ENCODE peak calls at places on chromosome 9, in four cellular contexts. One of them, this sample, is unnamed. For H3K4me1, the result is how much of the 10 kb centered on the place peaks cover.

GRCh38 chr9:110123364-110124095 is 84.4 kb downstream of the C9orf152 start:
- DNase-seq in right lobe of liver: no peak
- DNase-seq in HepG2: no peak
- DNase-seq in A549: peak
- DNase-seq in this sample: no peak

GRCh38 chr9:97773723-97774122 is 76.6 kb upstream of the XPA start:
- DNase-seq in right lobe of liver: no peak
- DNase-seq in A549: no peak
- DNase-seq in HepG2: no peak
- DNase-seq in this sample: no peak

GRCh38 chr9:85155380-85155779 is 485.9 kb downstream of the NTRK2 start:
- DNase-seq in A549: no peak
- DNase-seq in right lobe of liver: no peak
- DNase-seq in HepG2: no peak
- DNase-seq in this sample: no peak

GRCh38 chr9:110156902-110157301 is 51.1 kb downstream of the C9orf152 start:
- DNase-seq in A549: no peak
- DNase-seq in HepG2: no peak
- DNase-seq in right lobe of liver: no peak
- DNase-seq in this sample: no peak

GRCh38 chr9:109950710-109951443 is 170.9 kb downstream of the PALM2AKAP2 start:
- DNase-seq in right lobe of liver: no peak
- DNase-seq in A549: no peak
- DNase-seq in HepG2: peak
- DNase-seq in this sample: no peak

GRCh38 chr9:2159521-2160417 is 144.6 kb downstream of the SMARCA2 start:
- DNase-seq in HepG2: no peak
- DNase-seq in right lobe of liver: no peak
- DNase-seq in A549: peak
- DNase-seq in this sample: no peak

GRCh38 chr9:68472119-68472518 is 68.6 kb downstream of the TMEM252 start:
- DNase-seq in HepG2: no peak
- DNase-seq in A549: no peak
- DNase-seq in right lobe of liver: no peak
- DNase-seq in this sample: no peak

GRCh38 chr9:95447660-95448420 is 68.9 kb downstream of the PTCH1 start:
- DNase-seq in HepG2: no peak
- DNase-seq in A549: no peak
- DNase-seq in right lobe of liver: no peak
- DNase-seq in this sample: no peak

GRCh38 chr9:81113408-81114124 is 575.8 kb downstream of the TLE1 start:
- DNase-seq in HepG2: no peak
- DNase-seq in A549: no peak
- DNase-seq in right lobe of liver: no peak
- DNase-seq in this sample: no peak

GRCh38 chr9:3916984-3917383 is 382.9 kb downstream of the GLIS3 start:
- DNase-seq in right lobe of liver: no peak
- DNase-seq in HepG2: no peak
- DNase-seq in A549: peak
- DNase-seq in this sample: no peak

GRCh38 chr9:90330215-90330614 is 312.4 kb downstream of the DIRAS2 start:
- DNase-seq in right lobe of liver: no peak
- DNase-seq in A549: no peak
- DNase-seq in HepG2: no peak
- DNase-seq in this sample: no peak

GRCh38 chr9:129402341-129402739 is 218.6 kb downstream of the C9orf50 start:
- DNase-seq in HepG2: no peak
- DNase-seq in right lobe of liver: no peak
- DNase-seq in A549: no peak
- DNase-seq in this sample: no peak

GRCh38 chr9:133144142-133144886 is 19.4 kb downstream of the GBGT1 start:
- DNase-seq in right lobe of liver: peak
- DNase-seq in A549: peak
- DNase-seq in HepG2: peak
- DNase-seq in this sample: no peak

GRCh38 chr9:133141833-133142594 is 21.0 kb upstream of the RALGDS start:
- DNase-seq in A549: no peak
- DNase-seq in HepG2: no peak
- DNase-seq in right lobe of liver: peak
- DNase-seq in this sample: no peak

GRCh38 chr9:133144887-133145466 is 18.7 kb downstream of the GBGT1 start:
- DNase-seq in A549: no peak
- DNase-seq in HepG2: no peak
- DNase-seq in right lobe of liver: no peak
- DNase-seq in this sample: no peak

GRCh38 chr9:133142657-133143592 is 20.8 kb downstream of the GBGT1 start:
- DNase-seq in HepG2: no peak
- DNase-seq in A549: no peak
- DNase-seq in right lobe of liver: no peak
- DNase-seq in this sample: no peak

GRCh38 chr9:133143639-133144141 is 20.0 kb downstream of the GBGT1 start:
- DNase-seq in HepG2: no peak
- DNase-seq in A549: no peak
- DNase-seq in right lobe of liver: no peak
- DNase-seq in this sample: no peak
- H3K4me1 ChIP-seq in HepG2: half or more
- H3K4me1 ChIP-seq in A549: under half
- H3K4me1 ChIP-seq in right lobe of liver: under half
- H3K4me1 ChIP-seq in this sample: half or more

GRCh38 chr9:136484153-136485048 is 1.6 kb upstream of the SEC16A start:
- DNase-seq in A549: peak
- DNase-seq in right lobe of liver: peak
- DNase-seq in HepG2: peak
- DNase-seq in this sample: peak

GRCh38 chr9:136481558-136481957 is 1.3 kb downstream of the SEC16A start:
- DNase-seq in right lobe of liver: no peak
- DNase-seq in A549: no peak
- DNase-seq in HepG2: no peak
- DNase-seq in this sample: no peak

GRCh38 chr9:136483589-136484152 is 831 bp upstream of the SEC16A start:
- DNase-seq in HepG2: peak
- DNase-seq in right lobe of liver: peak
- DNase-seq in A549: peak
- DNase-seq in this sample: peak

GRCh38 chr9:136482046-136482792 is 621 bp downstream of the SEC16A start:
- DNase-seq in HepG2: no peak
- DNase-seq in right lobe of liver: no peak
- DNase-seq in A549: peak
- DNase-seq in this sample: no peak

DNA sequence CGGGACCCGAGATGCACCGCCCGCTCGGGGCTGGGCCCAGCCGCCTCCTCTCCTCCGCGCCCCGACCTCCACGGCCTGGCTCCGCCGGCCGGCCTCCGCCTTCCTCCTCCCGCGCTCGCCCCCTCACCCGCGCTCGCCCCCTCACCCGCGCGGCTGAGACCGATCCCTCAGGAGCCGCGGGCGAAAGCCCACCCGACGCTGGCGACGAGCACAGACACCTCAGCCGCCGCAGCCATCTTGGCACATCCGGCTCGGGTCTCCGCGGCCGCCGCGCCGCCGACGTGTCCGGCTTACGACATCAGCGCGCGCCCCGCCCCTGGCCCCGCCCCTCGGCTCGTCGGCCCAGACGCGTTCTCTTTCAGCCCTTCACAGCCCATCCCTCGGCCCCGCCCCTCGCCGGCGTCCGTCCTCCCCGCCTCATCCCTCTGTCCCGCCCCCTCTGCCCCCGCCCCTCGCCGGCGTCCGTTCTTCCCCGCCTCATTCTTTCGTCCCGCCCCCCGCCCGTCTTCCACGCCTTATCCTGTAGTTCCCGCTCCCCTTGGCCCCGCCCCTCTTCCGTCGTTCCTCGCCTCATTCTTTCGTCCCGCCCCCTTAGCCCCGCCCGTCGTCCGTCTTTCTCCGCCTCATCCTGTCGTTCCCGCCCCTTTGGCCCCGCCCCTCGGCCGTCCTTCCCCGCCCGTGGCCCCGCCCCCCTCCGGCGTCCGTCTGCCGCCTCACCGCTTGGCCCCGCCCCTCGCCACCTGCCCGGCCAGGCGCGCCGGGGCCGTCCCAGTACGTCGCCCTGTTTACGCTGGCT is at the start of gene SEC16A:
- DNase-seq in A549: peak
- DNase-seq in HepG2: peak
- DNase-seq in right lobe of liver: peak
- DNase-seq in this sample: peak
- TF ChIP-seq POLR2A in A549: peak
- TF ChIP-seq POLR2A in HepG2: no peak
- TF ChIP-seq POLR2A in right lobe of liver: peak
- TF ChIP-seq POLR2A in this sample: peak

GRCh38 chr9:125561497-125562148 is 145.4 kb downstream of the MAPKAP1 start:
- DNase-seq in right lobe of liver: no peak
- DNase-seq in HepG2: no peak
- DNase-seq in A549: no peak
- DNase-seq in this sample: no peak

GRCh38 chr9:125558453-125559084 is 148.4 kb downstream of the MAPKAP1 start:
- DNase-seq in HepG2: peak
- DNase-seq in right lobe of liver: no peak
- DNase-seq in A549: peak
- DNase-seq in this sample: no peak

GRCh38 chr9:125559894-125560293 is 147.1 kb downstream of the MAPKAP1 start:
- DNase-seq in A549: no peak
- DNase-seq in HepG2: no peak
- DNase-seq in right lobe of liver: no peak
- DNase-seq in this sample: no peak

GRCh38 chr9:125556046-125556445 is 151.0 kb downstream of the MAPKAP1 start:
- DNase-seq in right lobe of liver: peak
- DNase-seq in HepG2: no peak
- DNase-seq in A549: no peak
- DNase-seq in this sample: no peak

GRCh38 chr9:125559194-125559593 is 147.8 kb downstream of the MAPKAP1 start:
- DNase-seq in right lobe of liver: no peak
- DNase-seq in HepG2: no peak
- DNase-seq in A549: no peak
- DNase-seq in this sample: no peak
- H3K27ac ChIP-seq in right lobe of liver: no peak
- H3K27ac ChIP-seq in HepG2: no peak
- H3K27ac ChIP-seq in A549: no peak
- H3K27ac ChIP-seq in this sample: no peak

GRCh38 chr9:112035166-112035816 is 138.7 kb downstream of the UGCG start:
- DNase-seq in A549: no peak
- DNase-seq in right lobe of liver: no peak
- DNase-seq in HepG2: no peak
- DNase-seq in this sample: no peak

GRCh38 chr9:112032733-112033132 is 136.1 kb downstream of the UGCG start:
- DNase-seq in right lobe of liver: no peak
- DNase-seq in HepG2: no peak
- DNase-seq in A549: no peak
- DNase-seq in this sample: no peak

GRCh38 chr9:112032009-112032408 is 135.4 kb downstream of the UGCG start:
- DNase-seq in HepG2: no peak
- DNase-seq in A549: no peak
- DNase-seq in right lobe of liver: no peak
- DNase-seq in this sample: no peak

GRCh38 chr9:112034216-112034611 is 137.6 kb downstream of the UGCG start:
- DNase-seq in A549: no peak
- DNase-seq in HepG2: no peak
- DNase-seq in right lobe of liver: no peak
- DNase-seq in this sample: no peak

DNA sequence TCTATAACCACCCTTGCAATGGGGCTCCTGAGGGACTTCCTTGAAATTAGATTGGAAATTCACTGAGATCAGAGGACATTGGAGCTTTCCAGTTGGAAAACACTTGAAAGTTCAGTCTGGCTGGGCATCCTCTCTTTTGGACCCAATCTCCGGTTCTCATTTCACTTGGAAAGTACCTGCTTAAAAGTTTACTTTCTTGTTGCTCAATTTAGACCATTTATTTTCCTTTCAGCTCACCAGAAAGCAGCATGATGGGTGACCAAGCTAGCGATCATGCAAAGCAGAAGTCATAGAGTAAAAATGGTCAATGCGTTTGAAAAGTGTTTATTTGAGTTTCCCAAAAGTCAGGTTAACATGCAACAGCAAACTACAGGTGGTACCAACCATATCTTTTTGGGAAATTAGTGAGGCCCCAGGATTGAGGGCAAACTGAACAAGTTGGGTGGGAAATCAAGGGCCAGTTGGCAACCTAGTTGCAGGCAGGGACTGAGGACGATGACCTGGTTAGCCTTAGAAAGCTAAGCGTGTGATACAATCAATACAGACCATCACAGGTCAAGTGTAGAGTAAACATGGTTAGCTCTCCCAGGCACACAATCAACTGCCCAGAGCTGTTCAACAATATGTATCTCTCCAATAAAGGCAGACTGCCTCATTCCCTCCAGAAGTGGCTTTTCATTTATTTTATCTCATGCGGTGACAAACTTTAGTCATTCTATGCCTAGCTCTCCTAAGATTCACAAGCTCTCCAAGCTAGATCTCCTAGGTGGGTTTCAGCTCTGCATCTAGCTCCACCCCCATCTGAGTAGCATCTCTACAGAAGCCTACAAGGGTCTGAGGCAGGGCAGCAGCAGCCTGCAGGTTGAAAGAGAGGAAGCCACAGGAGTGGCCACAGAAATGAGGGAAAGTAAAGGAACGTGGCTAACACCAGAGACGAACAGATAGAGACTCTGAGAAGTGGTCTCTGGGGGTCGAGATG is 136.9 kb downstream of the UGCG start:
- DNase-seq in A549: no peak
- DNase-seq in HepG2: peak
- DNase-seq in right lobe of liver: no peak
- DNase-seq in this sample: no peak
- H3K4me1 ChIP-seq in A549: under half
- H3K4me1 ChIP-seq in HepG2: under half
- H3K4me1 ChIP-seq in right lobe of liver: under half
- H3K4me1 ChIP-seq in this sample: under half

GRCh38 chr9:120714088-120714845 is at the start of gene MEGF9:
- DNase-seq in right lobe of liver: peak
- DNase-seq in HepG2: peak
- DNase-seq in A549: peak
- DNase-seq in this sample: peak
- TF ChIP-seq POLR2A in right lobe of liver: peak
- TF ChIP-seq POLR2A in HepG2: peak
- TF ChIP-seq POLR2A in A549: peak
- TF ChIP-seq POLR2A in this sample: peak

GRCh38 chr9:33158555-33159057 is 8.5 kb downstream of the B4GALT1 start:
- DNase-seq in HepG2: no peak
- DNase-seq in right lobe of liver: no peak
- DNase-seq in A549: no peak
- DNase-seq in this sample: no peak
- H3K27ac ChIP-seq in HepG2: peak
- H3K27ac ChIP-seq in right lobe of liver: peak
- H3K27ac ChIP-seq in A549: peak
- H3K27ac ChIP-seq in this sample: peak

GRCh38 chr9:134534661-134535080 is 106.9 kb upstream of the COL5A1 start:
- DNase-seq in HepG2: no peak
- DNase-seq in right lobe of liver: no peak
- DNase-seq in A549: no peak
- DNase-seq in this sample: peak

GRCh38 chr9:134537891-134538520 is 103.6 kb upstream of the COL5A1 start:
- DNase-seq in A549: no peak
- DNase-seq in HepG2: no peak
- DNase-seq in right lobe of liver: no peak
- DNase-seq in this sample: no peak

GRCh38 chr9:134536931-134537330 is 104.7 kb upstream of the COL5A1 start:
- DNase-seq in A549: no peak
- DNase-seq in HepG2: no peak
- DNase-seq in right lobe of liver: no peak
- DNase-seq in this sample: no peak

GRCh38 chr9:134535171-134535570 is 106.4 kb upstream of the COL5A1 start:
- DNase-seq in HepG2: no peak
- DNase-seq in right lobe of liver: no peak
- DNase-seq in A549: no peak
- DNase-seq in this sample: no peak

GRCh38 chr9:134536101-134536900 is 105.3 kb upstream of the COL5A1 start:
- DNase-seq in right lobe of liver: no peak
- DNase-seq in HepG2: no peak
- DNase-seq in A549: no peak
- DNase-seq in this sample: no peak
- H3K4me1 ChIP-seq in right lobe of liver: under half
- H3K4me1 ChIP-seq in HepG2: under half
- H3K4me1 ChIP-seq in A549: under half
- H3K4me1 ChIP-seq in this sample: under half